ENCODE peak calls at places on chromosomes 11 and 22, in ten cellular contexts. K, O, G, I, F, Z, W, M, J and Y are unnamed samples.

GRCh38 chr22:20641198-20641892 is 132.6 kb upstream of the SERPIND1 start:
- DNase-seq in G (no peak), K (no peak), O (no peak), F (no peak), Z (no peak), W (no peak), M (no peak), I (no peak), J (no peak), Y (no peak)

GRCh38 chr11:1113405-1114201 is 38.9 kb downstream of the MUC2 start:
- DNase-seq in Z (no peak), M (no peak), W (no peak), J (peak), G (no peak), K (no peak), F (no peak), O (no peak), I (no peak), Y (no peak)

GRCh38 chr11:67732045-67732787 is 57.8 kb upstream of the ALDH3B2 start:
- DNase-seq in K (peak), J (peak), W (no peak), I (no peak), O (peak), Z (no peak), F (peak), G (peak), M (no peak), Y (peak)

GRCh38 chr11:1298695-1299492 is 10.5 kb downstream of the TOLLIP start:
- DNase-seq in F (no peak), G (no peak), W (no peak), J (peak), K (peak), M (peak), O (no peak), I (peak), Z (no peak), Y (peak)

GRCh38 chr22:17536269-17536668 is 27.0 kb upstream of the SLC25A18 start:
- DNase-seq in M (no peak), J (no peak), O (no peak), K (peak), Z (no peak), F (no peak), W (no peak), G (no peak), I (no peak), Y (no peak)

GRCh38 chr11:118957968-118958367 is 1.9 kb downstream of the UPK2 start:
- DNase-seq in J (no peak), W (no peak), I (no peak), M (no peak), O (no peak), F (no peak), G (no peak), K (no peak), Z (no peak), Y (no peak)

GRCh38 chr22:20156611-20157415 is 6.0 kb upstream of the CCDC188 start:
- DNase-seq in M (peak), J (peak), K (peak), G (peak), I (peak), W (peak), F (peak), Z (peak), O (peak), Y (peak)

GRCh38 chr22:46203590-46203980 is 46.5 kb downstream of the CDPF1 start:
- DNase-seq in G (no peak), M (no peak), Z (no peak), W (no peak), O (no peak), K (no peak), F (no peak), J (no peak), I (no peak), Y (no peak)

GRCh38 chr11:120130991-120131760 is 6.7 kb downstream of the TRIM29 start:
- DNase-seq in Z (no peak), G (no peak), O (no peak), I (no peak), K (no peak), F (no peak), W (no peak), M (no peak), J (no peak), Y (no peak)

GRCh38 chr11:68839953-68840641 is 1.6 kb downstream of the CPT1A start:
- DNase-seq in K (no peak), I (peak), Z (no peak), F (no peak), O (no peak), W (no peak), G (peak), M (no peak), J (peak), Y (peak)

GRCh38 chr11:5992604-5993251 is 5.9 kb upstream of the OR52L1 start:
- DNase-seq in W (no peak), F (no peak), O (no peak), G (no peak), Z (no peak), K (peak), M (peak), J (peak), I (peak), Y (peak)

GRCh38 chr22:35604671-35605457 is 12.3 kb downstream of the MB start:
- DNase-seq in J (no peak), G (peak), F (no peak), I (no peak), K (peak), M (no peak), Z (no peak), O (no peak), W (no peak), Y (no peak)

GRCh38 chr22:50732681-50733080 is 5.3 kb upstream of the ACR start:
- DNase-seq in M (no peak), O (no peak), W (no peak), F (no peak), J (no peak), K (no peak), I (no peak), Z (no peak), G (no peak), Y (no peak)

GRCh38 chr11:130732476-130732875 is 183.8 kb downstream of the SNX19 start:
- DNase-seq in Z (no peak), J (no peak), W (no peak), G (no peak), F (no peak), K (no peak), I (peak), O (no peak), M (no peak), Y (no peak)

GRCh38 chr11:122998727-122999370 is 17.2 kb upstream of the BSX start:
- DNase-seq in O (no peak), M (no peak), J (no peak), G (no peak), Z (no peak), K (no peak), F (no peak), I (no peak), W (no peak), Y (no peak)

GRCh38 chr11:57307666-57308270 is 17.0 kb downstream of the TNKS1BP1 start:
- DNase-seq in W (no peak), J (no peak), O (no peak), M (no peak), Z (no peak), F (no peak), I (no peak), K (no peak), G (no peak), Y (no peak)

GRCh38 chr22:38317995-38318715 is 922 bp upstream of the CSNK1E start:
- DNase-seq in J (no peak), M (peak), F (no peak), I (peak), K (no peak), O (no peak), Z (no peak), W (no peak), G (no peak), Y (peak)

GRCh38 chr11:63986932-63987513 is 785 bp downstream of the OTUB1 start:
- DNase-seq in K (no peak), I (no peak), Z (no peak), W (no peak), G (no peak), J (no peak), O (no peak), M (no peak), F (no peak), Y (no peak)

GRCh38 chr11:86396403-86396802 is 21.7 kb downstream of the CCDC81 start:
- DNase-seq in W (no peak), K (no peak), J (no peak), Z (no peak), O (no peak), F (no peak), G (no peak), I (peak), M (no peak), Y (no peak)

GRCh38 chr11:82814379-82814778 is 80.7 kb upstream of the FAM181B start:
- DNase-seq in I (no peak), K (no peak), M (no peak), G (no peak), W (no peak), F (no peak), O (no peak), J (no peak), Z (no peak), Y (peak)

GRCh38 chr11:10298342-10298741 is 4.3 kb upstream of the SBF2 start:
- DNase-seq in K (no peak), Z (no peak), I (peak), M (no peak), O (peak), W (no peak), F (no peak), J (peak), G (peak), Y (no peak)

GRCh38 chr22:30046716-30047363 is 33.4 kb upstream of the HORMAD2 start:
- DNase-seq in I (no peak), J (no peak), M (no peak), K (no peak), F (no peak), G (no peak), W (no peak), Z (no peak), O (no peak), Y (no peak)

GRCh38 chr22:20657963-20658362 is 116.0 kb upstream of the SERPIND1 start:
- DNase-seq in G (no peak), W (no peak), F (no peak), M (no peak), Z (no peak), K (no peak), J (no peak), O (no peak), I (no peak), Y (no peak)

GRCh38 chr11:6357222-6357621 is 33.1 kb upstream of the SMPD1 start:
- DNase-seq in M (no peak), O (no peak), K (no peak), G (peak), Z (no peak), J (no peak), W (no peak), F (no peak), I (peak), Y (no peak)

GRCh38 chr11:57288771-57289579 is 35.8 kb downstream of the TNKS1BP1 start:
- DNase-seq in F (no peak), W (peak), J (peak), Z (no peak), G (no peak), I (peak), O (no peak), M (no peak), K (no peak), Y (peak)

GRCh38 chr11:2564008-2564530 is 119.3 kb downstream of the KCNQ1 start:
- DNase-seq in M (no peak), F (no peak), O (no peak), G (no peak), Z (no peak), K (no peak), I (no peak), W (no peak), J (no peak), Y (no peak)

GRCh38 chr11:64314146-64314804 is 3.1 kb downstream of the TRMT112 start:
- DNase-seq in Z (no peak), K (no peak), G (no peak), M (no peak), F (no peak), I (no peak), W (no peak), O (no peak), J (peak), Y (no peak)

GRCh38 chr11:128021304-128022006 is 565.9 kb downstream of the ETS1 start:
- DNase-seq in M (no peak), Z (no peak), G (no peak), K (no peak), I (no peak), J (peak), F (no peak), O (no peak), W (no peak), Y (no peak)

GRCh38 chr11:34680206-34680605 is 59.3 kb downstream of the EHF start:
- DNase-seq in W (no peak), G (no peak), I (peak), K (no peak), F (no peak), Z (no peak), O (no peak), M (no peak), J (no peak), Y (no peak)

GRCh38 chr11:1226981-1227550 is 4.2 kb downstream of the MUC5B start:
- DNase-seq in Z (no peak), F (no peak), J (peak), O (no peak), W (no peak), I (peak), M (no peak), K (no peak), G (no peak), Y (peak)

GRCh38 chr22:43378011-43378704 is 33.7 kb upstream of the MPPED1 start:
- DNase-seq in K (no peak), Z (no peak), O (no peak), G (no peak), F (peak), J (no peak), W (peak), I (peak), M (no peak), Y (no peak)

GRCh38 chr11:1117970-1118369 is 39.8 kb upstream of the MUC5AC start:
- DNase-seq in W (no peak), O (no peak), K (no peak), J (peak), M (no peak), Z (peak), G (no peak), F (no peak), I (no peak), Y (no peak)

GRCh38 chr11:66317322-66317765 is 500 bp upstream of the CD248 start:
- DNase-seq in I (peak), W (no peak), Z (no peak), M (no peak), G (peak), K (no peak), O (peak), J (peak), F (no peak), Y (no peak)

GRCh38 chr11:44427432-44427831 is 117.5 kb upstream of the ALX4 start:
- DNase-seq in M (no peak), O (no peak), J (peak), K (no peak), I (no peak), G (peak), F (no peak), Z (no peak), W (no peak), Y (peak)

GRCh38 chr11:14308114-14308896 is 50.7 kb downstream of the RRAS2 start:
- DNase-seq in Z (no peak), K (peak), G (no peak), M (peak), W (no peak), I (peak), J (no peak), F (no peak), O (no peak), Y (no peak)

GRCh38 chr22:32854351-32854804 is 52.9 kb downstream of the TIMP3 start:
- DNase-seq in Z (no peak), K (no peak), M (no peak), I (no peak), J (no peak), G (no peak), O (no peak), W (no peak), F (no peak), Y (no peak)

GRCh38 chr11:79167510-79168188 is 273.2 kb downstream of the TENM4 start:
- DNase-seq in J (no peak), G (no peak), Z (no peak), K (no peak), M (no peak), F (no peak), W (no peak), O (no peak), I (peak), Y (no peak)

GRCh38 chr22:25508761-25509321 is 55.6 kb upstream of the GRK3 start:
- DNase-seq in F (no peak), I (no peak), G (no peak), J (no peak), K (no peak), M (no peak), O (no peak), W (no peak), Z (no peak), Y (no peak)